ENCODE peak calls at places on chromosome 4, in five cellular contexts. One of them, this sample, is unnamed. For H3K4me1, the result is how much of the 10 kb centered on the place peaks cover.

GRCh38 chr4:123046096-123046495 is 123.7 kb upstream of the NUDT6 start:
- DNase-seq in cardiac muscle cell: no peak
- DNase-seq in naive thymus-derived CD4-positive, alpha-beta T cell: no peak
- DNase-seq in testis: no peak
- DNase-seq in CD8-positive, alpha-beta T cell: no peak
- DNase-seq in this sample: no peak

GRCh38 chr4:141759796-141760425 is 123.5 kb downstream of the IL15 start:
- DNase-seq in cardiac muscle cell: no peak
- DNase-seq in CD8-positive, alpha-beta T cell: no peak
- DNase-seq in testis: no peak
- DNase-seq in naive thymus-derived CD4-positive, alpha-beta T cell: no peak
- DNase-seq in this sample: no peak

GRCh38 chr4:165842684-165843083 is 30.4 kb upstream of the TLL1 start:
- DNase-seq in cardiac muscle cell: no peak
- DNase-seq in naive thymus-derived CD4-positive, alpha-beta T cell: no peak
- DNase-seq in CD8-positive, alpha-beta T cell: no peak
- DNase-seq in testis: no peak
- DNase-seq in this sample: no peak

GRCh38 chr4:166172619-166173018 is 299.6 kb downstream of the TLL1 start:
- DNase-seq in naive thymus-derived CD4-positive, alpha-beta T cell: no peak
- DNase-seq in CD8-positive, alpha-beta T cell: no peak
- DNase-seq in testis: no peak
- DNase-seq in cardiac muscle cell: no peak
- DNase-seq in this sample: no peak

GRCh38 chr4:56296449-56296990 is 90.8 kb downstream of the AASDH start:
- DNase-seq in testis: peak
- DNase-seq in CD8-positive, alpha-beta T cell: no peak
- DNase-seq in naive thymus-derived CD4-positive, alpha-beta T cell: no peak
- DNase-seq in cardiac muscle cell: no peak
- DNase-seq in this sample: no peak

GRCh38 chr4:76998251-76998901 is 48.8 kb downstream of the SEPTIN11 start:
- DNase-seq in CD8-positive, alpha-beta T cell: no peak
- DNase-seq in cardiac muscle cell: no peak
- DNase-seq in testis: no peak
- DNase-seq in naive thymus-derived CD4-positive, alpha-beta T cell: no peak
- DNase-seq in this sample: no peak

GRCh38 chr4:122218762-122219161 is 66.6 kb downstream of the BLTP1 start:
- DNase-seq in testis: no peak
- DNase-seq in CD8-positive, alpha-beta T cell: no peak
- DNase-seq in naive thymus-derived CD4-positive, alpha-beta T cell: no peak
- DNase-seq in cardiac muscle cell: peak
- DNase-seq in this sample: no peak

GRCh38 chr4:183241322-183241640 is 78.8 kb downstream of the CLDN22 start:
- DNase-seq in CD8-positive, alpha-beta T cell: no peak
- DNase-seq in cardiac muscle cell: no peak
- DNase-seq in testis: no peak
- DNase-seq in naive thymus-derived CD4-positive, alpha-beta T cell: no peak
- DNase-seq in this sample: no peak

GRCh38 chr4:180827610-180828009 is 1415.6 kb upstream of the TENM3 start:
- DNase-seq in testis: no peak
- DNase-seq in cardiac muscle cell: no peak
- DNase-seq in naive thymus-derived CD4-positive, alpha-beta T cell: no peak
- DNase-seq in CD8-positive, alpha-beta T cell: no peak
- DNase-seq in this sample: no peak

GRCh38 chr4:144336633-144337032 is 196.1 kb upstream of the GYPA start:
- DNase-seq in naive thymus-derived CD4-positive, alpha-beta T cell: no peak
- DNase-seq in CD8-positive, alpha-beta T cell: no peak
- DNase-seq in cardiac muscle cell: no peak
- DNase-seq in testis: no peak
- DNase-seq in this sample: no peak

GRCh38 chr4:75118739-75119138 is 185.8 kb downstream of the PARM1 start:
- DNase-seq in CD8-positive, alpha-beta T cell: no peak
- DNase-seq in naive thymus-derived CD4-positive, alpha-beta T cell: no peak
- DNase-seq in testis: no peak
- DNase-seq in cardiac muscle cell: no peak
- DNase-seq in this sample: no peak

GRCh38 chr4:99783940-99784339 is 32.7 kb upstream of the DAPP1 start:
- DNase-seq in CD8-positive, alpha-beta T cell: no peak
- DNase-seq in naive thymus-derived CD4-positive, alpha-beta T cell: no peak
- DNase-seq in cardiac muscle cell: no peak
- DNase-seq in testis: no peak
- DNase-seq in this sample: no peak

GRCh38 chr4:35534946-35535345 is 709.4 kb downstream of the ARAP2 start:
- DNase-seq in testis: no peak
- DNase-seq in naive thymus-derived CD4-positive, alpha-beta T cell: no peak
- DNase-seq in CD8-positive, alpha-beta T cell: no peak
- DNase-seq in cardiac muscle cell: no peak
- DNase-seq in this sample: no peak

GRCh38 chr4:108683479-108683878 is 33.1 kb downstream of the OSTC start:
- DNase-seq in cardiac muscle cell: no peak
- DNase-seq in CD8-positive, alpha-beta T cell: no peak
- DNase-seq in testis: no peak
- DNase-seq in naive thymus-derived CD4-positive, alpha-beta T cell: no peak
- DNase-seq in this sample: no peak

GRCh38 chr4:155566241-155566823 is 100.3 kb upstream of the GUCY1A1 start:
- DNase-seq in CD8-positive, alpha-beta T cell: no peak
- DNase-seq in cardiac muscle cell: no peak
- DNase-seq in testis: no peak
- DNase-seq in naive thymus-derived CD4-positive, alpha-beta T cell: no peak
- DNase-seq in this sample: no peak

GRCh38 chr4:75715105-75715799 is 9.1 kb upstream of the USO1 start:
- DNase-seq in cardiac muscle cell: no peak
- DNase-seq in naive thymus-derived CD4-positive, alpha-beta T cell: no peak
- DNase-seq in testis: no peak
- DNase-seq in CD8-positive, alpha-beta T cell: no peak
- DNase-seq in this sample: no peak

GRCh38 chr4:31294655-31295054 is 574.5 kb downstream of the PCDH7 start:
- DNase-seq in cardiac muscle cell: no peak
- DNase-seq in testis: no peak
- DNase-seq in CD8-positive, alpha-beta T cell: no peak
- DNase-seq in naive thymus-derived CD4-positive, alpha-beta T cell: no peak
- DNase-seq in this sample: no peak

DNA sequence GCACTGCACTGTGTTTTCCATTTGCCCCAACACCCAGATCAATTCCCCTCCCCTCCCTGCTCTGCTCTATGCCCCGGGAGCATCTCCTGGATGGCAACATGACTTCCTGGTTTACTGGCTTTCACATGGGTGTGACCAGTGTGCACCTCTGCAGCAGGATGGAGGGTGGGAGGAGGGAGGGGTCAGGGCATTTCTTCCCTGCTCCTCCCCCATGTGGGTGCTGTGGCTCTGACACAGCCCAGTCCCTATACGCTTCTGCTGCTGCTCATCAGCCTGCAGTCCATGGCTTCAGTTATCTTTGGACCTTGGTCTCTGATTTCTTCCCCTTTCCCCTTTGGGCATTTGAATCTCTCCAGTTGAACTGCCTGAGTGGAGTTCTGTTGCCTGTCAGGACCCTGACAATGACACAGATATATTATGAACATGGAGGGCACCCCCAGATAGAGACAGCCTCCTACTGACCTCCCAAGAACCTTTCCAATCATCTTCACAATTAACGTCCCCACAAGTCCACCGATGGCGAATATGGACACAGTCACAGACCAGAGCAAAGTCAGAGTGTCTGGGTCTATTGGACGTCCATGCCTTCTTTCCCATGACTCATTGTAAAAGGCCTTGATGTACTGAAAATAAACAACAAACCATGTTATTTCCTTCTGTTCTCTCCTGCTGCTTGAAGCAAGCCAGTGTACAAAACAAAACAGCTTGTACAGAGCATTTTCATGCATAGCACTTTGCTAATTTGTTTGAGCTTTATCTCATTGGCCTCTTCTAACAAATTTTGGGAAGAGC is 24.8 kb downstream of the SLC2A9 start:
- DNase-seq in cardiac muscle cell: no peak
- DNase-seq in testis: no peak
- DNase-seq in naive thymus-derived CD4-positive, alpha-beta T cell: no peak
- DNase-seq in CD8-positive, alpha-beta T cell: no peak
- DNase-seq in this sample: no peak
- H3K27ac ChIP-seq in cardiac muscle cell: no peak
- H3K27ac ChIP-seq in testis: no peak
- H3K27ac ChIP-seq in naive thymus-derived CD4-positive, alpha-beta T cell: no peak
- H3K27ac ChIP-seq in CD8-positive, alpha-beta T cell: no peak
- H3K27ac ChIP-seq in this sample: no peak

GRCh38 chr4:140137654-140138053 is 16.3 kb downstream of the MAML3 start:
- DNase-seq in testis: no peak
- DNase-seq in naive thymus-derived CD4-positive, alpha-beta T cell: no peak
- DNase-seq in CD8-positive, alpha-beta T cell: no peak
- DNase-seq in cardiac muscle cell: no peak
- DNase-seq in this sample: no peak
- H3K4me1 ChIP-seq in testis: under half
- H3K4me1 ChIP-seq in naive thymus-derived CD4-positive, alpha-beta T cell: under half
- H3K4me1 ChIP-seq in CD8-positive, alpha-beta T cell: under half
- H3K4me1 ChIP-seq in cardiac muscle cell: under half
- H3K4me1 ChIP-seq in this sample: under half

GRCh38 chr4:118338981-118339765 is 13.6 kb downstream of the PRSS12 start:
- DNase-seq in CD8-positive, alpha-beta T cell: no peak
- DNase-seq in naive thymus-derived CD4-positive, alpha-beta T cell: no peak
- DNase-seq in testis: no peak
- DNase-seq in cardiac muscle cell: no peak
- DNase-seq in this sample: no peak

GRCh38 chr4:118338518-118338917 is 14.3 kb downstream of the PRSS12 start:
- DNase-seq in CD8-positive, alpha-beta T cell: no peak
- DNase-seq in testis: no peak
- DNase-seq in cardiac muscle cell: no peak
- DNase-seq in naive thymus-derived CD4-positive, alpha-beta T cell: no peak
- DNase-seq in this sample: no peak

GRCh38 chr4:118335316-118335715 is 17.5 kb downstream of the PRSS12 start:
- DNase-seq in CD8-positive, alpha-beta T cell: no peak
- DNase-seq in naive thymus-derived CD4-positive, alpha-beta T cell: no peak
- DNase-seq in testis: no peak
- DNase-seq in cardiac muscle cell: no peak
- DNase-seq in this sample: no peak

GRCh38 chr4:118337954-118338353 is 14.8 kb downstream of the PRSS12 start:
- DNase-seq in CD8-positive, alpha-beta T cell: no peak
- DNase-seq in cardiac muscle cell: no peak
- DNase-seq in testis: no peak
- DNase-seq in naive thymus-derived CD4-positive, alpha-beta T cell: no peak
- DNase-seq in this sample: no peak

DNA sequence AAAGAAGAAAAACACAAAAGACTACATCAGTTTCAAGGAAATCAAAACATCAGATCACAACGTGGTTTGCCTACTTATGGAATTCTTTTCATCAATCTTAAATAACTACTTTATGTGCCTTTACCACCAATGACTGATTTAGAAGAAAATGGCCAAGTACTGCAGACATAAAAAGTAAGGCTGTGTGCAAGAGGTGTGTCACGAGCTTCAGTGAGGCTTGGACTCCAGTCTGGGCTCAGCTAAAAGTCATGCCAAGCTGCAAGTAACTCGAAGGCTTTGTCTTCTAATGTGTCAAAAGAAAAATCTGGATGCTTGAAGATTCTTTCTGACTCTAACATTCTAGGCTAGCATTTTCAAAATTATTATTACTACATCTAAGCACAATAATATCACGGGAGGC is 17.0 kb downstream of the PRSS12 start:
- DNase-seq in CD8-positive, alpha-beta T cell: no peak
- DNase-seq in naive thymus-derived CD4-positive, alpha-beta T cell: no peak
- DNase-seq in cardiac muscle cell: no peak
- DNase-seq in testis: no peak
- DNase-seq in this sample: no peak
- H3K27ac ChIP-seq in CD8-positive, alpha-beta T cell: no peak
- H3K27ac ChIP-seq in naive thymus-derived CD4-positive, alpha-beta T cell: no peak
- H3K27ac ChIP-seq in cardiac muscle cell: no peak
- H3K27ac ChIP-seq in testis: no peak
- H3K27ac ChIP-seq in this sample: no peak

GRCh38 chr4:2417765-2418651 is at the start of gene ZFYVE28:
- DNase-seq in cardiac muscle cell: no peak
- DNase-seq in testis: no peak
- DNase-seq in naive thymus-derived CD4-positive, alpha-beta T cell: no peak
- DNase-seq in CD8-positive, alpha-beta T cell: no peak
- DNase-seq in this sample: no peak

GRCh38 chr4:2415213-2415612 is 3.2 kb downstream of the ZFYVE28 start:
- DNase-seq in cardiac muscle cell: no peak
- DNase-seq in CD8-positive, alpha-beta T cell: no peak
- DNase-seq in naive thymus-derived CD4-positive, alpha-beta T cell: no peak
- DNase-seq in testis: no peak
- DNase-seq in this sample: no peak

GRCh38 chr4:2417196-2417764 is 1.2 kb downstream of the ZFYVE28 start:
- DNase-seq in cardiac muscle cell: peak
- DNase-seq in CD8-positive, alpha-beta T cell: no peak
- DNase-seq in testis: no peak
- DNase-seq in naive thymus-derived CD4-positive, alpha-beta T cell: peak
- DNase-seq in this sample: no peak

GRCh38 chr4:2416564-2417195 is 1.8 kb downstream of the ZFYVE28 start:
- DNase-seq in CD8-positive, alpha-beta T cell: peak
- DNase-seq in testis: peak
- DNase-seq in cardiac muscle cell: peak
- DNase-seq in naive thymus-derived CD4-positive, alpha-beta T cell: no peak
- DNase-seq in this sample: no peak

DNA sequence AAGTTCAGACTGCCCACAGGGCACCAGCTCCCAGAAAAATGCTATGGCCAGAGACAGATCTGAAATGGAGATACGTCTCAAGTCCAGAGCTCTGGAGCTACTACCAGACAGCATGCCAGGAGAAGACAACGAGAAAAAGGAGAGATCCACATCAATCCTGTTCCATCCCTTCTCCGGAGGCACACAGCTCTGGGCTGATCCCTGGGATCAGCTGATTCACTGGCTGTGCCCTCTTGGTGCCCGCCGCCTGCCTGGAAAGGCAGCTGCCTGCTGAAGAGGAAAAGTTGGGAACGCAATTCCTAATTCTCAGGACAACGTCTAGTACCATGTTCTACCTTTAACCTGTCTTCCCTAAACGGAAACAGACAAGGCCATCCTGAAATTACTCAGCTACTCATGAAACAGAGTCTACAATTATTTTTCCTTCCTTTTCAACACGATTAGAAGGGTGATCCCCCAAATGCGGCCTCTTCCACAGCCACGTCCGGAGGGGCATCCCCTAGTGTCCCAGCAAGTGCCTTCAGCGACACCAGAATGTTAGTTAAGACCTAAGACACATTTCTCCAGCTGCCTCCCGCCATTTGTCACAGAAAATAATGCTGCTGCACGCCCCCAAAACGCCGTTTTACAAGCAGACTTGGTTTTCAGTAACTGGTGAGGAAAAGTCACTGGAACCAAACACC is 2.4 kb downstream of the ZFYVE28 start:
- DNase-seq in CD8-positive, alpha-beta T cell: no peak
- DNase-seq in cardiac muscle cell: no peak
- DNase-seq in naive thymus-derived CD4-positive, alpha-beta T cell: no peak
- DNase-seq in testis: no peak
- DNase-seq in this sample: no peak
- H3K4me1 ChIP-seq in CD8-positive, alpha-beta T cell: half or more
- H3K4me1 ChIP-seq in cardiac muscle cell: under half
- H3K4me1 ChIP-seq in naive thymus-derived CD4-positive, alpha-beta T cell: under half
- H3K4me1 ChIP-seq in testis: under half
- H3K4me1 ChIP-seq in this sample: under half

This sample was measured in RWPE2.